ENCODE peak calls at places on chromosomes 13 and 19, in ten cellular contexts. I, T, M, Z, A, N, V, J, B and Q are unnamed samples.

GRCh38 chr13:99956473-99957349 is 14.9 kb downstream of the ZIC5 start:
- DNase-seq in I (no peak), T (no peak), M (no peak), Z (no peak), A (no peak), N (no peak), V (no peak), J (no peak), B (no peak), Q (no peak)

GRCh38 chr19:54871713-54872112 is 2.3 kb upstream of the FCAR start:
- DNase-seq in I (no peak), T (no peak), M (no peak), Z (no peak), A (no peak), N (no peak), V (no peak), J (no peak), B (no peak), Q (no peak)

GRCh38 chr19:7356899-7357627 is 8.3 kb downstream of the ARHGEF18 start:
- DNase-seq in I (no peak), T (no peak), M (peak; percentile 22), Z (no peak), A (no peak), N (no peak), V (no peak), J (no peak), B (no peak), Q (no peak)

GRCh38 chr19:5590865-5591154 is 23.1 kb upstream of the TINCR start:
- DNase-seq in I (no peak), T (no peak), M (no peak), Z (no peak), A (no peak), N (no peak), V (no peak), J (no peak), B (no peak), Q (no peak)

GRCh38 chr19:32287811-32288227 is 57.6 kb upstream of the ZNF507 start:
- DNase-seq in I (peak; percentile 10), T (peak; percentile 18), M (peak; percentile 84), Z (peak; percentile 68), A (peak; percentile 80), N (peak; percentile 42), V (no peak), J (peak; percentile 72), B (peak; percentile 74), Q (peak; percentile 63)

GRCh38 chr13:99265823-99266426 is 7.7 kb upstream of the GPR18 start:
- DNase-seq in I (no peak), T (no peak), M (no peak), Z (peak; percentile 28), A (no peak), N (no peak), V (no peak), J (peak; percentile 62), B (no peak), Q (no peak)

GRCh38 chr19:33501957-33502356 is 19.6 kb downstream of the PEPD start:
- DNase-seq in I (no peak), T (no peak), M (no peak), Z (no peak), A (peak; percentile 13), N (no peak), V (no peak), J (no peak), B (no peak), Q (no peak)

GRCh38 chr13:114145256-114145655 is 12.8 kb upstream of the RASA3 start:
- DNase-seq in I (no peak), T (peak; percentile 16), M (peak; percentile 35), Z (no peak), A (no peak), N (no peak), V (no peak), J (no peak), B (no peak), Q (no peak)

DNA sequence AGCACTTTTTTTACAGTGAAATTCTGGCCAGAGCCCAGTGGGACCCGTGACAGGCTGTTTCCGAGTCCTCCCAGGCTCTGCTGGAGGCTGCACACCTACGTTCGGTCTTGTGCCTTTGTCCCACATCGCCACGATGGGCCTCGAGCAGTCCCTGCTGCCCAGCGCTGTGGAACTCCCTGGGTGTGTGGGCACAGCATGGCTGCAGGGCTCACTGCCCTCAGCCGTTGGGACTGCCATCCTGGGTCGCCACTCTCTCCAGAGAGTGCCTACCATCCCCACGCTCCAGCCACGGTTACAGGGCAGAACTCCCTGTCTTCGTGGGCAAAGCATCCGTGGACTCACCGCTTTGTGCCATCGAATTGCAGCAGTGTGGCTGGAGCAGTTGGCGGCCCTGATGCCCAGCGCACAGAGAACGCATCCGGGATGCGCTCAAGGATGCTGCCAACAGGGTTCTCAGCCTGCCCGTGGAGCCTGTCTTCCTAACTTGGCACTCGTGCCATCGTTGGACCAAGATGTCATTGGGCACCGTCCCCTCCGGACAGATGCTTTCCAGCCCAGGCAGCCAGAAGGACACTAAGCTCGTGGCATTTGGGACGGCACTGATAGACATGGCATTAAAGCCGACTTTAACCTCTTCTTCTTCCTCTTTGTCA is 85.0 kb upstream of the ARHGEF7 start:
- DNase-seq in I (no peak), T (no peak), M (peak; percentile 47), Z (no peak), A (no peak), N (no peak), V (no peak), J (peak; percentile 61), B (no peak), Q (no peak)
- H3K4me3 ChIP-seq in I (no peak overlapping the region), T (no peak overlapping the region), M (no peak overlapping the region), Z (no peak overlapping the region), A (no peak overlapping the region), N (no peak overlapping the region), V (no peak overlapping the region), J (no peak overlapping the region), B (no peak overlapping the region), Q (no peak overlapping the region)

GRCh38 chr19:50873056-50873455 is at the start of gene KLK2:
- DNase-seq in I (no peak), T (no peak), M (no peak), Z (no peak), A (no peak), N (no peak), V (no peak), J (no peak), B (no peak), Q (no peak)

GRCh38 chr19:50870417-50871089 is 2.7 kb upstream of the KLK2 start:
- DNase-seq in I (no peak), T (no peak), M (no peak), Z (no peak), A (no peak), N (no peak), V (no peak), J (no peak), B (no peak), Q (no peak)

GRCh38 chr19:50874185-50874584 is 946 bp downstream of the KLK2 start:
- DNase-seq in I (no peak), T (no peak), M (no peak), Z (no peak), A (no peak), N (no peak), V (no peak), J (no peak), B (no peak), Q (no peak)

GRCh38 chr19:50869479-50869878 is 3.8 kb upstream of the KLK2 start:
- DNase-seq in I (no peak), T (no peak), M (no peak), Z (no peak), A (no peak), N (no peak), V (no peak), J (no peak), B (no peak), Q (no peak)
- H3K27ac ChIP-seq in I (no peak overlapping the region), T (no peak overlapping the region), M (no peak overlapping the region), Z (no peak overlapping the region), A (no peak overlapping the region), N (no peak overlapping the region), V (no peak overlapping the region), J (no peak overlapping the region), B (no peak overlapping the region), Q (no peak overlapping the region)

DNA sequence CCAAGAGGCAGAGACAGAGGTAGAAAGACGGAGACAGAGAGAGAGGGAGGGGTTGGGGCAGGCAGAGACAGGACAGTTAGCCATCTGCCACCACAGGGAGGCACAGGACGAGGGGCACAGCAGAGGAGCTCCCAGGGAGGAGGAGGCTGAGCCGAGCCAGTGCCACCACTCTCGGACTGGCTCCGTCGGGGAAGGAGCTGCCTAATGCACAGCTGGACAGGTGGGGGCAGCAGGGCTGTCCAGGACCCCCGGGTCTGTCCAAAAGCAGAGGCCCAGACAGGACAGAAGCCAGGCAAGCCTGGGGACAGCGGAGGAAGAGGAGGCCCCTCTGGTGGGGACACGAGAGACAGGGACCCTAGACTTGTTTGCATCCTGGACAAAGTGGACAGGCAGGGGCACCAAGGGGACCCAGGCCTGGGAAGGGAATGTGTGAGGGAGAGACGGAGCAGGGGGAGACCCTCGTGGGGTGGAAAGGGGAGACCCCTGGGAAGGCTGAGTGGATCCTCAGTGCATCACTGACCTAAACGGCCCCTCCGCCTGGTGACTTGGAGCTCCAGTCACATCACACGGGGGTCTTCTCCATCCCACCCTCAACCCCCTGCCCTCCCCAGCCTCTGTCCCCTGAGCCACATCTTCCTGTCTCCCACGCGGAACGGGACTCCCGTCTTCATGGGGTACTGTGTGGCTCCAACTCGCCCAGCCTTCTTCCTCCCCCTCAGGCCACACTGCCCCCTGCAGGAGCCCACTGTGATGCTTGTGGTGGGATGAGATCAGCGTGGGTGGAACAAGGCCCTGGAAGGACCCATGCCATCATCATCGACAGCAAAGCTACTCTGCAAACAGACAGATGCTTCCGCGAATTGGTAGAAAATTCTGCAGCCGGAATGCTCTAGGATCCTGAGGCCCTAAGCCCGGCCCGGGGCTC is 889 bp downstream of the F10 start:
- DNase-seq in I (no peak), T (no peak), M (no peak), Z (no peak), A (no peak), N (no peak), V (no peak), J (peak; percentile 42), B (no peak), Q (no peak)
- H3K4me3 ChIP-seq in I (peak overlapping the region; percentile 60), T (peak overlapping the region; percentile 39), M (peak overlapping the region; percentile 18), Z (no peak overlapping the region), A (peak overlapping the region; percentile 48), N (no peak overlapping the region), V (no peak overlapping the region), J (no peak overlapping the region), B (peak overlapping the region; percentile 26), Q (no peak overlapping the region)

GRCh38 chr19:40598918-40599307 is 2.3 kb upstream of the LTBP4 start:
- DNase-seq in I (no peak), T (no peak), M (no peak), Z (no peak), A (peak; percentile 20), N (no peak), V (no peak), J (no peak), B (no peak), Q (no peak)

GRCh38 chr19:40603071-40603718 is 2.0 kb downstream of the LTBP4 start:
- DNase-seq in I (no peak), T (no peak), M (no peak), Z (no peak), A (no peak), N (no peak), V (no peak), J (no peak), B (no peak), Q (no peak)

GRCh38 chr19:40600086-40600917 is 867 bp upstream of the LTBP4 start:
- DNase-seq in I (no peak), T (no peak), M (peak; percentile 64), Z (no peak), A (peak; percentile 77), N (no peak), V (no peak), J (no peak), B (peak; percentile 71), Q (no peak)

GRCh38 chr19:40599331-40600085 is 1.7 kb upstream of the LTBP4 start:
- DNase-seq in I (no peak), T (no peak), M (peak; percentile 60), Z (no peak), A (peak; percentile 42), N (no peak), V (no peak), J (no peak), B (peak; percentile 37), Q (no peak)

GRCh38 chr19:40601061-40601973 is at the start of gene LTBP4:
- DNase-seq in I (no peak), T (no peak), M (peak; percentile 78), Z (no peak), A (peak; percentile 84), N (no peak), V (no peak), J (no peak), B (peak; percentile 82), Q (peak; percentile 79)
- H3K27ac ChIP-seq in I (peak within 1 kb of the TSS; percentile 21), T (peak within 1 kb of the TSS; percentile 84), M (peak within 1 kb of the TSS; percentile 5), Z (no peak within 1 kb of the TSS), A (peak within 1 kb of the TSS; percentile 89), N (no peak within 1 kb of the TSS), V (no peak within 1 kb of the TSS), J (no peak within 1 kb of the TSS), B (peak within 1 kb of the TSS; percentile 85), Q (no peak within 1 kb of the TSS)